ENCODE peak calls at places on chromosomes 4 and X, in seven cellular contexts. C, S, K, B, Y, A and V are unnamed samples.

GRCh38 chr4:155818639-155819038 is 47.4 kb downstream of the ASIC5 start:
- DNase-seq in C (no peak), S (no peak), K (peak; percentile 17), B (no peak), Y (peak; percentile 42), A (no peak), V (no peak)

GRCh38 chrX:136961594-136962135 is 72.1 kb downstream of the GPR101 start:
- DNase-seq in C (no peak), S (no peak), K (no peak), B (no peak), Y (no peak), A (no peak), V (no peak)

GRCh38 chrX:66815227-66815626 is 176.3 kb upstream of the EDA2R start:
- DNase-seq in C (no peak), S (no peak), K (no peak), B (no peak), Y (no peak), A (no peak), V (no peak)

GRCh38 chr4:126938023-126938422 is 694.7 kb upstream of the INTU start:
- DNase-seq in C (no peak), S (no peak), K (no peak), B (no peak), Y (no peak), A (no peak), V (no peak)

GRCh38 chr4:8333726-8334460 is 64.3 kb downstream of the HTRA3 start:
- DNase-seq in C (peak; percentile 68), S (no peak), K (no peak), B (no peak), Y (no peak), A (no peak), V (no peak)

GRCh38 chrX:140057001-140057411 is 91.7 kb upstream of the CXorf66 start:
- DNase-seq in C (peak; percentile 95), S (peak; percentile 38), K (peak; percentile 62), B (peak; percentile 58), Y (peak; percentile 70), A (peak; percentile 72), V (peak; percentile 19)

GRCh38 chr4:187006189-187006618 is 282.5 kb upstream of the FAT1 start:
- DNase-seq in C (no peak), S (no peak), K (no peak), B (no peak), Y (peak; percentile 92), A (no peak), V (peak; percentile 17)

GRCh38 chr4:15488658-15489470 is 19.2 kb downstream of the CC2D2A start:
- DNase-seq in C (no peak), S (no peak), K (no peak), B (no peak), Y (no peak), A (peak; percentile 54), V (peak; percentile 19)

GRCh38 chr4:157221426-157221894 is 932 bp downstream of the GRIA2 start:
- DNase-seq in C (peak; percentile 89), S (no peak), K (peak; percentile 7), B (peak; percentile 12), Y (no peak), A (no peak), V (no peak)

GRCh38 chr4:131584587-131584986 is 1564.5 kb upstream of the PCDH10 start:
- DNase-seq in C (no peak), S (no peak), K (no peak), B (no peak), Y (peak; percentile 99), A (no peak), V (no peak)

GRCh38 chrX:28126886-28127285 is 145.6 kb upstream of the DCAF8L1 start:
- DNase-seq in C (no peak), S (no peak), K (no peak), B (no peak), Y (no peak), A (no peak), V (no peak)

GRCh38 chr4:122129061-122129460 is 23.1 kb upstream of the BLTP1 start:
- DNase-seq in C (no peak), S (no peak), K (no peak), B (no peak), Y (no peak), A (no peak), V (no peak)

GRCh38 chrX:153854702-153855101 is 24.4 kb upstream of the PDZD4 start:
- DNase-seq in C (no peak), S (no peak), K (no peak), B (no peak), Y (no peak), A (no peak), V (no peak)

GRCh38 chr4:4780634-4781287 is 78.7 kb upstream of the MSX1 start:
- DNase-seq in C (no peak), S (no peak), K (peak; percentile 84), B (no peak), Y (peak; percentile 74), A (peak; percentile 24), V (no peak)

GRCh38 chr4:3613980-3614730 is 81.9 kb upstream of the LRPAP1 start:
- DNase-seq in C (peak; percentile 80), S (no peak), K (peak; percentile 49), B (no peak), Y (no peak), A (peak; percentile 38), V (no peak)

GRCh38 chr4:8329859-8330761 is 60.6 kb downstream of the HTRA3 start:
- DNase-seq in C (peak; percentile 73), S (no peak), K (no peak), B (no peak), Y (no peak), A (no peak), V (no peak)

GRCh38 chr4:7938513-7939376 is 916 bp downstream of the AFAP1 start:
- DNase-seq in C (peak; percentile 80), S (peak; percentile 9), K (peak; percentile 54), B (no peak), Y (peak; percentile 20), A (peak; percentile 50), V (no peak)

GRCh38 chrX:11423949-11424348 is 130.7 kb downstream of the AMELX start:
- DNase-seq in C (no peak), S (no peak), K (no peak), B (no peak), Y (no peak), A (no peak), V (no peak)

GRCh38 chr4:7941111-7942018 is 1.7 kb upstream of the AFAP1 start:
- DNase-seq in C (no peak), S (no peak), K (no peak), B (no peak), Y (peak; percentile 40), A (peak; percentile 80), V (no peak)

GRCh38 chrX:13396887-13397286 is 77.0 kb upstream of the ATXN3L start:
- DNase-seq in C (no peak), S (no peak), K (no peak), B (no peak), Y (peak; percentile 42), A (peak; percentile 51), V (no peak)

GRCh38 chr4:181301735-181302380 is 941.3 kb upstream of the TENM3 start:
- DNase-seq in C (no peak), S (no peak), K (peak; percentile 20), B (peak; percentile 21), Y (peak; percentile 0), A (peak; percentile 52), V (peak; percentile 10)

GRCh38 chr4:53855886-53856260 is 208.5 kb downstream of the CHIC2 start:
- DNase-seq in C (no peak), S (no peak), K (peak; percentile 65), B (no peak), Y (peak; percentile 80), A (peak; percentile 62), V (peak; percentile 48)

GRCh38 chrX:68808686-68809357 is 20.0 kb upstream of the EFNB1 start:
- DNase-seq in C (no peak), S (no peak), K (no peak), B (no peak), Y (no peak), A (peak; percentile 21), V (no peak)

GRCh38 chr4:38177792-38178665 is 217.8 kb downstream of the PTTG2 start:
- DNase-seq in C (no peak), S (peak; percentile 43), K (peak; percentile 74), B (no peak), Y (no peak), A (no peak), V (no peak)

GRCh38 chrX:46325312-46325877 is 219.8 kb downstream of the ZNF674 start:
- DNase-seq in C (no peak), S (no peak), K (peak; percentile 56), B (no peak), Y (peak; percentile 86), A (peak; percentile 98), V (no peak)

GRCh38 chr4:78923459-78924312 is 15.6 kb downstream of the PAQR3 start:
- DNase-seq in C (no peak), S (no peak), K (no peak), B (no peak), Y (peak; percentile 3), A (peak; percentile 4), V (no peak)